ENCODE peak calls at places on chromosomes 16 and 17, in ten cellular contexts. One of them, this sample, is unnamed.

GRCh38 chr16:19884611-19885455 is at the start of gene GPRC5B:
- DNase-seq in HCT116: no peak
- DNase-seq in endothelial cell of umbilical vein: peak
- DNase-seq in HL-60: peak
- DNase-seq in upper lobe of left lung: peak
- DNase-seq in SK-N-MC: no peak
- DNase-seq in esophagus muscularis mucosa: no peak
- DNase-seq in vagina: no peak
- DNase-seq in prostate gland: peak
- DNase-seq in breast epithelium: peak
- DNase-seq in this sample: peak

GRCh38 chr16:77711775-77712174 is 10.5 kb upstream of the NUDT7 start:
- DNase-seq in prostate gland: no peak
- DNase-seq in SK-N-MC: no peak
- DNase-seq in HL-60: no peak
- DNase-seq in vagina: no peak
- DNase-seq in HCT116: no peak
- DNase-seq in endothelial cell of umbilical vein: no peak
- DNase-seq in esophagus muscularis mucosa: peak
- DNase-seq in upper lobe of left lung: no peak
- DNase-seq in breast epithelium: no peak
- DNase-seq in this sample: peak

GRCh38 chr16:48965391-48965790 is 316.2 kb downstream of the CBLN1 start:
- DNase-seq in HCT116: no peak
- DNase-seq in esophagus muscularis mucosa: no peak
- DNase-seq in breast epithelium: no peak
- DNase-seq in upper lobe of left lung: no peak
- DNase-seq in prostate gland: no peak
- DNase-seq in SK-N-MC: no peak
- DNase-seq in endothelial cell of umbilical vein: no peak
- DNase-seq in HL-60: no peak
- DNase-seq in vagina: no peak
- DNase-seq in this sample: no peak

GRCh38 chr17:57493625-57494024 is 237.3 kb downstream of the MSI2 start:
- DNase-seq in SK-N-MC: no peak
- DNase-seq in vagina: no peak
- DNase-seq in HCT116: no peak
- DNase-seq in prostate gland: no peak
- DNase-seq in endothelial cell of umbilical vein: no peak
- DNase-seq in upper lobe of left lung: no peak
- DNase-seq in breast epithelium: no peak
- DNase-seq in HL-60: no peak
- DNase-seq in esophagus muscularis mucosa: no peak
- DNase-seq in this sample: no peak

GRCh38 chr16:20301840-20302239 is 25.5 kb downstream of the GP2 start:
- DNase-seq in endothelial cell of umbilical vein: no peak
- DNase-seq in breast epithelium: no peak
- DNase-seq in prostate gland: no peak
- DNase-seq in SK-N-MC: no peak
- DNase-seq in HL-60: no peak
- DNase-seq in upper lobe of left lung: no peak
- DNase-seq in esophagus muscularis mucosa: no peak
- DNase-seq in vagina: no peak
- DNase-seq in HCT116: no peak
- DNase-seq in this sample: no peak

GRCh38 chr16:11560701-11561439 is 25.8 kb downstream of the LITAF start:
- DNase-seq in HCT116: no peak
- DNase-seq in HL-60: no peak
- DNase-seq in vagina: no peak
- DNase-seq in esophagus muscularis mucosa: no peak
- DNase-seq in endothelial cell of umbilical vein: peak
- DNase-seq in prostate gland: no peak
- DNase-seq in breast epithelium: no peak
- DNase-seq in SK-N-MC: no peak
- DNase-seq in upper lobe of left lung: no peak
- DNase-seq in this sample: no peak

GRCh38 chr17:56482229-56482628 is 111.3 kb upstream of the NOG start:
- DNase-seq in upper lobe of left lung: no peak
- DNase-seq in esophagus muscularis mucosa: no peak
- DNase-seq in vagina: no peak
- DNase-seq in HCT116: no peak
- DNase-seq in endothelial cell of umbilical vein: no peak
- DNase-seq in SK-N-MC: no peak
- DNase-seq in HL-60: no peak
- DNase-seq in prostate gland: no peak
- DNase-seq in breast epithelium: no peak
- DNase-seq in this sample: no peak

GRCh38 chr17:4230142-4230541 is 33.6 kb downstream of the ANKFY1 start:
- DNase-seq in HL-60: no peak
- DNase-seq in SK-N-MC: no peak
- DNase-seq in HCT116: peak
- DNase-seq in upper lobe of left lung: no peak
- DNase-seq in esophagus muscularis mucosa: peak
- DNase-seq in vagina: peak
- DNase-seq in breast epithelium: peak
- DNase-seq in endothelial cell of umbilical vein: peak
- DNase-seq in prostate gland: peak
- DNase-seq in this sample: no peak

GRCh38 chr17:78322858-78323455 is 36.9 kb downstream of the SOCS3 start:
- DNase-seq in HL-60: no peak
- DNase-seq in breast epithelium: no peak
- DNase-seq in vagina: no peak
- DNase-seq in SK-N-MC: no peak
- DNase-seq in prostate gland: no peak
- DNase-seq in upper lobe of left lung: peak
- DNase-seq in endothelial cell of umbilical vein: no peak
- DNase-seq in HCT116: no peak
- DNase-seq in esophagus muscularis mucosa: no peak
- DNase-seq in this sample: no peak

GRCh38 chr17:78323821-78324390 is 36.0 kb downstream of the SOCS3 start:
- DNase-seq in upper lobe of left lung: no peak
- DNase-seq in breast epithelium: no peak
- DNase-seq in SK-N-MC: no peak
- DNase-seq in esophagus muscularis mucosa: no peak
- DNase-seq in HL-60: no peak
- DNase-seq in prostate gland: no peak
- DNase-seq in endothelial cell of umbilical vein: no peak
- DNase-seq in vagina: no peak
- DNase-seq in HCT116: no peak
- DNase-seq in this sample: no peak

GRCh38 chr17:78325076-78325712 is 34.7 kb downstream of the SOCS3 start:
- DNase-seq in breast epithelium: no peak
- DNase-seq in esophagus muscularis mucosa: no peak
- DNase-seq in HCT116: no peak
- DNase-seq in vagina: no peak
- DNase-seq in HL-60: no peak
- DNase-seq in prostate gland: no peak
- DNase-seq in upper lobe of left lung: peak
- DNase-seq in SK-N-MC: no peak
- DNase-seq in endothelial cell of umbilical vein: peak
- DNase-seq in this sample: no peak

GRCh38 chr17:78322327-78322857 is 37.5 kb downstream of the SOCS3 start:
- DNase-seq in HL-60: no peak
- DNase-seq in breast epithelium: no peak
- DNase-seq in prostate gland: no peak
- DNase-seq in vagina: no peak
- DNase-seq in upper lobe of left lung: peak
- DNase-seq in endothelial cell of umbilical vein: no peak
- DNase-seq in esophagus muscularis mucosa: no peak
- DNase-seq in HCT116: no peak
- DNase-seq in SK-N-MC: no peak
- DNase-seq in this sample: no peak

GRCh38 chr17:78324391-78325075 is 35.3 kb downstream of the SOCS3 start:
- DNase-seq in HL-60: peak
- DNase-seq in prostate gland: no peak
- DNase-seq in endothelial cell of umbilical vein: peak
- DNase-seq in SK-N-MC: no peak
- DNase-seq in esophagus muscularis mucosa: peak
- DNase-seq in upper lobe of left lung: peak
- DNase-seq in vagina: peak
- DNase-seq in HCT116: no peak
- DNase-seq in breast epithelium: peak
- DNase-seq in this sample: no peak
- TF ChIP-seq POLR2AphosphoS5 in HL-60: peak
- TF ChIP-seq POLR2AphosphoS5 in prostate gland: peak
- TF ChIP-seq POLR2AphosphoS5 in endothelial cell of umbilical vein: no peak
- TF ChIP-seq POLR2AphosphoS5 in SK-N-MC: no peak
- TF ChIP-seq POLR2AphosphoS5 in esophagus muscularis mucosa: peak
- TF ChIP-seq POLR2AphosphoS5 in upper lobe of left lung: peak
- TF ChIP-seq POLR2AphosphoS5 in vagina: peak
- TF ChIP-seq POLR2AphosphoS5 in HCT116: no peak
- TF ChIP-seq POLR2AphosphoS5 in breast epithelium: no peak
- TF ChIP-seq POLR2AphosphoS5 in this sample: peak

GRCh38 chr17:38848557-38848891 is 5.0 kb downstream of the RPL23 start:
- DNase-seq in HL-60: no peak
- DNase-seq in esophagus muscularis mucosa: no peak
- DNase-seq in upper lobe of left lung: no peak
- DNase-seq in vagina: no peak
- DNase-seq in endothelial cell of umbilical vein: no peak
- DNase-seq in HCT116: no peak
- DNase-seq in SK-N-MC: no peak
- DNase-seq in prostate gland: no peak
- DNase-seq in breast epithelium: no peak
- DNase-seq in this sample: no peak

GRCh38 chr17:38851434-38851833 is 2.1 kb downstream of the RPL23 start:
- DNase-seq in prostate gland: no peak
- DNase-seq in breast epithelium: no peak
- DNase-seq in vagina: no peak
- DNase-seq in HCT116: no peak
- DNase-seq in HL-60: no peak
- DNase-seq in endothelial cell of umbilical vein: no peak
- DNase-seq in SK-N-MC: no peak
- DNase-seq in upper lobe of left lung: no peak
- DNase-seq in esophagus muscularis mucosa: no peak
- DNase-seq in this sample: no peak

GRCh38 chr17:38848939-38849563 is 4.5 kb downstream of the RPL23 start:
- DNase-seq in upper lobe of left lung: no peak
- DNase-seq in SK-N-MC: no peak
- DNase-seq in breast epithelium: no peak
- DNase-seq in esophagus muscularis mucosa: no peak
- DNase-seq in endothelial cell of umbilical vein: no peak
- DNase-seq in HL-60: no peak
- DNase-seq in HCT116: no peak
- DNase-seq in prostate gland: no peak
- DNase-seq in vagina: no peak
- DNase-seq in this sample: no peak

GRCh38 chr17:38852771-38853291 is 690 bp downstream of the RPL23 start:
- DNase-seq in SK-N-MC: no peak
- DNase-seq in HCT116: no peak
- DNase-seq in HL-60: no peak
- DNase-seq in endothelial cell of umbilical vein: no peak
- DNase-seq in esophagus muscularis mucosa: no peak
- DNase-seq in upper lobe of left lung: no peak
- DNase-seq in prostate gland: no peak
- DNase-seq in vagina: no peak
- DNase-seq in breast epithelium: no peak
- DNase-seq in this sample: no peak

DNA sequence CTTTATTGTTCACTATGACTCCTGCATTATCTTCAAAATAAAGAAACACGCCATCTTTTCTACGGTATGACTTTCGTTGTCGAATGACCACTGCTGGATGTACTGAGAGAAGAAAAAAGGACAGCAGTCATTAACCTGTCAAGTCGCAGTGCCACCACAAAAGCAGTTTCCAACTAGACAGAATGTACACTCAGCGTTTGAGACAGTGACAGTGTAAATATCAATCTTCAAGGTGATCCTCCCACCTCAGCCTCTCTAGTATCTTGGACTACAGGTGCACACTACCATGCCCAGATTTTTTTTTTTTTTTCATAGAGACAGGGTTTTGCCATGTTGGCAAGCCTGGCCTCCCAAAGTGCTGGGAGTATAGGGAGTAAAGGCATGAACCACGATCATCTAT is 3.1 kb downstream of the RPL23 start:
- DNase-seq in prostate gland: no peak
- DNase-seq in upper lobe of left lung: no peak
- DNase-seq in HCT116: no peak
- DNase-seq in breast epithelium: no peak
- DNase-seq in vagina: no peak
- DNase-seq in endothelial cell of umbilical vein: no peak
- DNase-seq in esophagus muscularis mucosa: no peak
- DNase-seq in HL-60: no peak
- DNase-seq in SK-N-MC: no peak
- DNase-seq in this sample: no peak
- H3K27ac ChIP-seq in prostate gland: no peak
- H3K27ac ChIP-seq in upper lobe of left lung: no peak
- H3K27ac ChIP-seq in HCT116: no peak
- H3K27ac ChIP-seq in breast epithelium: no peak
- H3K27ac ChIP-seq in vagina: no peak
- H3K27ac ChIP-seq in endothelial cell of umbilical vein: no peak
- H3K27ac ChIP-seq in esophagus muscularis mucosa: no peak
- H3K27ac ChIP-seq in HL-60: no peak
- H3K27ac ChIP-seq in SK-N-MC: no peak
- H3K27ac ChIP-seq in this sample: no peak

DNA sequence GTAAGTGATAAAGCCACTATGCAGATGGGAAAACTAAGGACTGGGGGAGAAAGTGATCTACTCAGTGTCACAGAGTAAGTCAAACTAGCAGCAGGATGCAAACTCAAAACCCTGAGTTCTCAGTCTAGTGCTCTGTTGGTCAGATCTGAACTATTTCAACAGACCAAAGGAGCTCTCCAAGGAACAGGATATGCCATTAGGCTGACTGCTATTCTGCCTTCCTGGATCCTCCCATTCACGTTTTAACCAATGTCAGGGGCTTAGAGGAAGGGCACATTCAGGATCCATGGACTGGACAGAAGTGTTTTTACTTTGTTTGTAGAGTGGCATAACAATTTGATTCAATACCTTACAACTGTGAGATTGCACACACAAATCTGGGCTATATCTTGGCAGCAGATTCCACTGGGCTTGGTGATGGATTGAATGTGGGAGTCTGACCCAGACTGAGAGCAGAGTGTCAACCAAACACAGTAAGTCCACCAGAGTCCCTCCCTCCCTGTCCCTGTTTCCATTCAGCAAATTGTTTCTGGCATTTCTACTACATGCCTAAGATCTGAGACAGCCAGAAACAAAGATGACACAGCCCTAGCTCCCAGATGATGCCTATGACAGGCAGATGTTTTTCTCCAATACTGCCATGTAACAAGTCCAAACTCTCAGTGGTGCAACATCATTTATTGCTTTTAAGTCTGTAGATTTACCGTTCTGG is 337.8 kb upstream of the CDH5 start:
- DNase-seq in esophagus muscularis mucosa: no peak
- DNase-seq in HL-60: no peak
- DNase-seq in HCT116: no peak
- DNase-seq in prostate gland: no peak
- DNase-seq in upper lobe of left lung: no peak
- DNase-seq in breast epithelium: no peak
- DNase-seq in endothelial cell of umbilical vein: no peak
- DNase-seq in vagina: no peak
- DNase-seq in SK-N-MC: no peak
- DNase-seq in this sample: no peak
- TF ChIP-seq POLR2AphosphoS5 in esophagus muscularis mucosa: no peak
- TF ChIP-seq POLR2AphosphoS5 in HL-60: no peak
- TF ChIP-seq POLR2AphosphoS5 in HCT116: no peak
- TF ChIP-seq POLR2AphosphoS5 in prostate gland: no peak
- TF ChIP-seq POLR2AphosphoS5 in upper lobe of left lung: no peak
- TF ChIP-seq POLR2AphosphoS5 in breast epithelium: no peak
- TF ChIP-seq POLR2AphosphoS5 in endothelial cell of umbilical vein: no peak
- TF ChIP-seq POLR2AphosphoS5 in vagina: no peak
- TF ChIP-seq POLR2AphosphoS5 in SK-N-MC: no peak
- TF ChIP-seq POLR2AphosphoS5 in this sample: no peak

DNA sequence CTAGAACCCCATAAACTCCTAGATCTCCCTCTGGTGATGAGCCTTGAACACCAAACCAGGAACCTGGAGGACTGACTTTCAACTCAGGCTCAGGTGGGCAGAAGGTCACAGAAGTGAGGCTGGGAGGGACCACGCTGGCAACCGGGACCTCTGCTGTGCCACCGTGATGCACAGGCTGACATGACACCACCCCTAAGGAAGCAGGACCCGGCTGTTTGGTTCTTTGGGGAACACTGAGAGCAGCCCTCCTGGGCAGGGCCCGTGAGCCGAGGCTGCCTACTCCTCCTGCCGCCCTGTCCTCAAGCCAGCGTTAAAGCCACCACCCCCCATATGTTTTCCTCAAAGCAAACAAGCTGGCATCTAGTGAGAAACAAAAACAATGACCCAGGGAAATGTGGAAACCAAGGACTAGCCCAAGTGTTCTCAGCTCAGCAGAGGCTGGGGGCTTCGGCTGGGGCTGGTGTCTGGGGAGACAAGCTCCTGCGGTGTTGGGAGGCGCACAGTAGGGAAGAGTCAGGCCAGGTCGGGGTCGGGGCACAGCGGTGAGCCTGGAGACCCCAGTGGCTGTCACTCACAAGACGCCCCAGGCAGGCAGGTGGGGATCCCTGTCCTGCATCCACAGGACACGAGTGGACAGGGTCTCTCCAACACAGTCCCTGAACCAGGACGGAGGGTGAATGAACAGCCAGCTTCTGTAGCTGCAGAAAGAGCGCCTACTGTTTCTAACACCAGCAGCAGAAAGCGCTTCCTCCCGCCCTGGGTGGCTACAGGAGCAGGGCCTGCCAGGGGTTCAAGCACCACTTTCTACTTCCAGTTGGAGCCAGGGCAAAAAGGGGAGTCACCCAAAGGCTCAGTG is 1.7 kb downstream of the SMIM5 start:
- DNase-seq in prostate gland: no peak
- DNase-seq in SK-N-MC: no peak
- DNase-seq in HCT116: no peak
- DNase-seq in endothelial cell of umbilical vein: no peak
- DNase-seq in breast epithelium: no peak
- DNase-seq in upper lobe of left lung: peak
- DNase-seq in vagina: no peak
- DNase-seq in esophagus muscularis mucosa: no peak
- DNase-seq in HL-60: no peak
- DNase-seq in this sample: no peak
- H3K27ac ChIP-seq in prostate gland: peak
- H3K27ac ChIP-seq in SK-N-MC: no peak
- H3K27ac ChIP-seq in HCT116: peak
- H3K27ac ChIP-seq in endothelial cell of umbilical vein: no peak
- H3K27ac ChIP-seq in breast epithelium: no peak
- H3K27ac ChIP-seq in upper lobe of left lung: peak
- H3K27ac ChIP-seq in vagina: peak
- H3K27ac ChIP-seq in esophagus muscularis mucosa: peak
- H3K27ac ChIP-seq in HL-60: no peak
- H3K27ac ChIP-seq in this sample: peak